ENCODE peak calls at places on chromosomes 5 and 9, in seven cellular contexts. One of them, this sample, is unnamed. For H3K9me3, the result is how much of the 10 kb centered on the place peaks cover.

GRCh38 chr9:70013598-70014196 is 30.0 kb upstream of the MAMDC2 start:
- DNase-seq in suprapubic skin: no peak
- DNase-seq in sigmoid colon: peak
- DNase-seq in stomach: no peak
- DNase-seq in breast epithelium: no peak
- DNase-seq in endothelial cell of umbilical vein: peak
- DNase-seq in upper lobe of left lung: no peak
- DNase-seq in this sample: no peak

GRCh38 chr5:96283589-96283988 is 149.5 kb downstream of the PCSK1 start:
- DNase-seq in suprapubic skin: no peak
- DNase-seq in sigmoid colon: no peak
- DNase-seq in stomach: no peak
- DNase-seq in breast epithelium: no peak
- DNase-seq in endothelial cell of umbilical vein: no peak
- DNase-seq in upper lobe of left lung: no peak
- DNase-seq in this sample: no peak

GRCh38 chr5:20446121-20446520 is 458.1 kb upstream of the CDH18 start:
- DNase-seq in suprapubic skin: no peak
- DNase-seq in sigmoid colon: no peak
- DNase-seq in stomach: no peak
- DNase-seq in breast epithelium: no peak
- DNase-seq in endothelial cell of umbilical vein: no peak
- DNase-seq in upper lobe of left lung: no peak
- DNase-seq in this sample: no peak

GRCh38 chr5:96868603-96869371 is 7.5 kb upstream of the ERAP2 start:
- DNase-seq in suprapubic skin: no peak
- DNase-seq in sigmoid colon: no peak
- DNase-seq in stomach: no peak
- DNase-seq in breast epithelium: no peak
- DNase-seq in endothelial cell of umbilical vein: peak
- DNase-seq in upper lobe of left lung: no peak
- DNase-seq in this sample: no peak

GRCh38 chr5:176446884-176447537 is 1.2 kb upstream of the FAF2 start:
- DNase-seq in suprapubic skin: peak
- DNase-seq in sigmoid colon: peak
- DNase-seq in stomach: no peak
- DNase-seq in breast epithelium: no peak
- DNase-seq in endothelial cell of umbilical vein: peak
- DNase-seq in upper lobe of left lung: peak
- DNase-seq in this sample: no peak

GRCh38 chr5:131521252-131521651 is 113.8 kb downstream of the RAPGEF6 start:
- DNase-seq in suprapubic skin: no peak
- DNase-seq in sigmoid colon: no peak
- DNase-seq in stomach: no peak
- DNase-seq in breast epithelium: no peak
- DNase-seq in endothelial cell of umbilical vein: no peak
- DNase-seq in upper lobe of left lung: no peak
- DNase-seq in this sample: no peak

GRCh38 chr5:5470933-5471332 is 48.5 kb downstream of the ICE1 start:
- DNase-seq in suprapubic skin: no peak
- DNase-seq in sigmoid colon: no peak
- DNase-seq in stomach: no peak
- DNase-seq in breast epithelium: no peak
- DNase-seq in endothelial cell of umbilical vein: no peak
- DNase-seq in upper lobe of left lung: no peak
- DNase-seq in this sample: no peak

GRCh38 chr9:82882744-82883143 is 180.2 kb downstream of the RASEF start:
- DNase-seq in suprapubic skin: no peak
- DNase-seq in sigmoid colon: no peak
- DNase-seq in stomach: no peak
- DNase-seq in breast epithelium: no peak
- DNase-seq in endothelial cell of umbilical vein: peak
- DNase-seq in upper lobe of left lung: no peak
- DNase-seq in this sample: no peak

GRCh38 chr9:132877818-132878694 is at the start of gene AK8:
- DNase-seq in suprapubic skin: peak
- DNase-seq in sigmoid colon: peak
- DNase-seq in stomach: peak
- DNase-seq in breast epithelium: peak
- DNase-seq in endothelial cell of umbilical vein: peak
- DNase-seq in upper lobe of left lung: peak
- DNase-seq in this sample: no peak

GRCh38 chr9:20566401-20566800 is 55.9 kb downstream of the MLLT3 start:
- DNase-seq in suprapubic skin: no peak
- DNase-seq in sigmoid colon: no peak
- DNase-seq in stomach: no peak
- DNase-seq in breast epithelium: no peak
- DNase-seq in endothelial cell of umbilical vein: no peak
- DNase-seq in upper lobe of left lung: no peak
- DNase-seq in this sample: no peak

GRCh38 chr9:34559616-34560546 is 29.6 kb downstream of the CNTFR start:
- DNase-seq in suprapubic skin: no peak
- DNase-seq in sigmoid colon: no peak
- DNase-seq in stomach: peak
- DNase-seq in breast epithelium: no peak
- DNase-seq in endothelial cell of umbilical vein: peak
- DNase-seq in upper lobe of left lung: peak
- DNase-seq in this sample: no peak

GRCh38 chr5:110784901-110785300 is 46.1 kb downstream of the SLC25A46 start:
- DNase-seq in suprapubic skin: no peak
- DNase-seq in sigmoid colon: no peak
- DNase-seq in stomach: no peak
- DNase-seq in breast epithelium: no peak
- DNase-seq in endothelial cell of umbilical vein: no peak
- DNase-seq in upper lobe of left lung: no peak
- DNase-seq in this sample: no peak

GRCh38 chr5:150239099-150239793 is 49.4 kb downstream of the SLC6A7 start:
- DNase-seq in suprapubic skin: no peak
- DNase-seq in sigmoid colon: no peak
- DNase-seq in stomach: no peak
- DNase-seq in breast epithelium: no peak
- DNase-seq in endothelial cell of umbilical vein: no peak
- DNase-seq in upper lobe of left lung: no peak
- DNase-seq in this sample: no peak

GRCh38 chr5:57441557-57441956 is 41.1 kb downstream of the ACTBL2 start:
- DNase-seq in suprapubic skin: no peak
- DNase-seq in sigmoid colon: no peak
- DNase-seq in stomach: no peak
- DNase-seq in breast epithelium: no peak
- DNase-seq in endothelial cell of umbilical vein: peak
- DNase-seq in upper lobe of left lung: no peak
- DNase-seq in this sample: peak

GRCh38 chr9:107751522-107752235 is 262.1 kb upstream of the KLF4 start:
- DNase-seq in suprapubic skin: no peak
- DNase-seq in sigmoid colon: no peak
- DNase-seq in stomach: peak
- DNase-seq in breast epithelium: no peak
- DNase-seq in endothelial cell of umbilical vein: peak
- DNase-seq in upper lobe of left lung: no peak
- DNase-seq in this sample: no peak

GRCh38 chr5:163252951-163253350 is 184.4 kb upstream of the CCNG1 start:
- DNase-seq in suprapubic skin: no peak
- DNase-seq in sigmoid colon: no peak
- DNase-seq in stomach: no peak
- DNase-seq in breast epithelium: no peak
- DNase-seq in endothelial cell of umbilical vein: no peak
- DNase-seq in upper lobe of left lung: no peak
- DNase-seq in this sample: no peak

GRCh38 chr9:91302831-91303230 is 58.9 kb downstream of the AUH start:
- DNase-seq in suprapubic skin: no peak
- DNase-seq in sigmoid colon: no peak
- DNase-seq in stomach: no peak
- DNase-seq in breast epithelium: no peak
- DNase-seq in endothelial cell of umbilical vein: peak
- DNase-seq in upper lobe of left lung: no peak
- DNase-seq in this sample: no peak

GRCh38 chr5:84885479-84886258 is 501.0 kb upstream of the EDIL3 start:
- DNase-seq in suprapubic skin: no peak
- DNase-seq in sigmoid colon: no peak
- DNase-seq in stomach: no peak
- DNase-seq in breast epithelium: no peak
- DNase-seq in endothelial cell of umbilical vein: no peak
- DNase-seq in upper lobe of left lung: no peak
- DNase-seq in this sample: no peak

GRCh38 chr9:126395439-126396212 is 69.0 kb downstream of the MVB12B start:
- DNase-seq in suprapubic skin: no peak
- DNase-seq in sigmoid colon: no peak
- DNase-seq in stomach: no peak
- DNase-seq in breast epithelium: no peak
- DNase-seq in endothelial cell of umbilical vein: peak
- DNase-seq in upper lobe of left lung: no peak
- DNase-seq in this sample: no peak

GRCh38 chr5:81604193-81604592 is 146.7 kb downstream of the SSBP2 start:
- DNase-seq in suprapubic skin: no peak
- DNase-seq in sigmoid colon: no peak
- DNase-seq in stomach: no peak
- DNase-seq in breast epithelium: no peak
- DNase-seq in endothelial cell of umbilical vein: no peak
- DNase-seq in upper lobe of left lung: no peak
- DNase-seq in this sample: no peak

GRCh38 chr5:110663525-110663924 is 62.9 kb downstream of the TMEM232 start:
- DNase-seq in suprapubic skin: no peak
- DNase-seq in sigmoid colon: no peak
- DNase-seq in stomach: no peak
- DNase-seq in breast epithelium: no peak
- DNase-seq in endothelial cell of umbilical vein: no peak
- DNase-seq in upper lobe of left lung: no peak
- DNase-seq in this sample: no peak

GRCh38 chr5:154158379-154158738 is 32.2 kb upstream of the GALNT10 start:
- DNase-seq in suprapubic skin: no peak
- DNase-seq in sigmoid colon: no peak
- DNase-seq in stomach: no peak
- DNase-seq in breast epithelium: no peak
- DNase-seq in endothelial cell of umbilical vein: no peak
- DNase-seq in upper lobe of left lung: no peak
- DNase-seq in this sample: no peak

GRCh38 chr9:78028926-78029325 is 2.7 kb downstream of the GNAQ start:
- DNase-seq in suprapubic skin: no peak
- DNase-seq in sigmoid colon: no peak
- DNase-seq in stomach: no peak
- DNase-seq in breast epithelium: no peak
- DNase-seq in endothelial cell of umbilical vein: peak
- DNase-seq in upper lobe of left lung: no peak
- DNase-seq in this sample: no peak

GRCh38 chr9:128026255-128027165 is 40.6 kb downstream of the NAIF1 start:
- DNase-seq in suprapubic skin: no peak
- DNase-seq in sigmoid colon: no peak
- DNase-seq in stomach: peak
- DNase-seq in breast epithelium: no peak
- DNase-seq in endothelial cell of umbilical vein: peak
- DNase-seq in upper lobe of left lung: no peak
- DNase-seq in this sample: no peak

GRCh38 chr5:128927644-128928043 is 37.6 kb upstream of the SLC27A6 start:
- DNase-seq in suprapubic skin: no peak
- DNase-seq in sigmoid colon: no peak
- DNase-seq in stomach: no peak
- DNase-seq in breast epithelium: no peak
- DNase-seq in endothelial cell of umbilical vein: peak
- DNase-seq in upper lobe of left lung: no peak
- DNase-seq in this sample: no peak

GRCh38 chr9:86193088-86193487 is 66.4 kb downstream of the C9orf153 start:
- DNase-seq in suprapubic skin: no peak
- DNase-seq in sigmoid colon: no peak
- DNase-seq in stomach: no peak
- DNase-seq in breast epithelium: no peak
- DNase-seq in endothelial cell of umbilical vein: no peak
- DNase-seq in upper lobe of left lung: no peak
- DNase-seq in this sample: no peak

GRCh38 chr5:139105621-139106071 is 92.5 kb downstream of the SIL1 start:
- DNase-seq in suprapubic skin: no peak
- DNase-seq in sigmoid colon: no peak
- DNase-seq in stomach: no peak
- DNase-seq in breast epithelium: no peak
- DNase-seq in endothelial cell of umbilical vein: no peak
- DNase-seq in upper lobe of left lung: peak
- DNase-seq in this sample: no peak
- TF ChIP-seq POLR2AphosphoS5 in suprapubic skin: no peak
- TF ChIP-seq POLR2AphosphoS5 in sigmoid colon: no peak
- TF ChIP-seq POLR2AphosphoS5 in stomach: no peak
- TF ChIP-seq POLR2AphosphoS5 in breast epithelium: no peak
- TF ChIP-seq POLR2AphosphoS5 in endothelial cell of umbilical vein: no peak
- TF ChIP-seq POLR2AphosphoS5 in upper lobe of left lung: no peak
- TF ChIP-seq POLR2AphosphoS5 in this sample: no peak

DNA sequence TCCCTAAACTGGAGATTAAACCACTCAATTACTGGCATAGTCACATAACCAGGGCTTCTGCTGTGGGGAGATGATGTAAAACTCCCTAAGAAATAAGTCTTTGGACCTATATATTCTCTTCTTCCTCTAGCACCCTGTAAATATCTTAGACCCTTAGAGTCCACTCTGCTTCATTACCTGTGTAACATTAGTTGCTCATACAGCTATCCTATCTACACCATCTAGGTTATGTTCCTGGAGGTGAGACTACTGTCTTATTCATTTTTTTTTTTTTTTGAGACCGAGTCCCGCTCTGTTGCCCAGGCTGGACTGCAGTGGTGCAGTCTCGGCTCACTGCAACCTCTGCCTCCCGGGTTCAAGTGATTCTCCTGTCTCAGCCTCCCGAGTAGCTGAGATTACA is 9.6 kb upstream of the TICAM2 start:
- DNase-seq in suprapubic skin: no peak
- DNase-seq in sigmoid colon: no peak
- DNase-seq in stomach: no peak
- DNase-seq in breast epithelium: no peak
- DNase-seq in endothelial cell of umbilical vein: no peak
- DNase-seq in upper lobe of left lung: no peak
- DNase-seq in this sample: no peak
- H3K9me3 ChIP-seq in suprapubic skin: under half
- H3K9me3 ChIP-seq in sigmoid colon: under half
- H3K9me3 ChIP-seq in stomach: under half
- H3K9me3 ChIP-seq in breast epithelium: under half
- H3K9me3 ChIP-seq in endothelial cell of umbilical vein: under half
- H3K9me3 ChIP-seq in upper lobe of left lung: under half
- H3K9me3 ChIP-seq in this sample: under half

GRCh38 chr9:129972816-129973215 is 70.2 kb downstream of the FNBP1 start:
- DNase-seq in suprapubic skin: no peak
- DNase-seq in sigmoid colon: peak
- DNase-seq in stomach: no peak
- DNase-seq in breast epithelium: no peak
- DNase-seq in endothelial cell of umbilical vein: no peak
- DNase-seq in upper lobe of left lung: no peak
- DNase-seq in this sample: no peak

GRCh38 chr9:129962889-129963703 is 79.9 kb downstream of the FNBP1 start:
- DNase-seq in suprapubic skin: no peak
- DNase-seq in sigmoid colon: peak
- DNase-seq in stomach: peak
- DNase-seq in breast epithelium: no peak
- DNase-seq in endothelial cell of umbilical vein: peak
- DNase-seq in upper lobe of left lung: no peak
- DNase-seq in this sample: peak

GRCh38 chr9:129964901-129965734 is 77.9 kb downstream of the FNBP1 start:
- DNase-seq in suprapubic skin: no peak
- DNase-seq in sigmoid colon: peak
- DNase-seq in stomach: no peak
- DNase-seq in breast epithelium: no peak
- DNase-seq in endothelial cell of umbilical vein: peak
- DNase-seq in upper lobe of left lung: no peak
- DNase-seq in this sample: peak

GRCh38 chr9:129968690-129969485 is 74.1 kb downstream of the FNBP1 start:
- DNase-seq in suprapubic skin: no peak
- DNase-seq in sigmoid colon: peak
- DNase-seq in stomach: no peak
- DNase-seq in breast epithelium: no peak
- DNase-seq in endothelial cell of umbilical vein: peak
- DNase-seq in upper lobe of left lung: no peak
- DNase-seq in this sample: peak
- TF ChIP-seq POLR2AphosphoS5 in suprapubic skin: no peak
- TF ChIP-seq POLR2AphosphoS5 in sigmoid colon: peak
- TF ChIP-seq POLR2AphosphoS5 in stomach: peak
- TF ChIP-seq POLR2AphosphoS5 in breast epithelium: no peak
- TF ChIP-seq POLR2AphosphoS5 in endothelial cell of umbilical vein: no peak
- TF ChIP-seq POLR2AphosphoS5 in upper lobe of left lung: no peak
- TF ChIP-seq POLR2AphosphoS5 in this sample: peak

GRCh38 chr9:38724749-38725148 is 4.8 kb upstream of the FAM240B start:
- DNase-seq in suprapubic skin: no peak
- DNase-seq in sigmoid colon: no peak
- DNase-seq in stomach: no peak
- DNase-seq in breast epithelium: no peak
- DNase-seq in endothelial cell of umbilical vein: no peak
- DNase-seq in upper lobe of left lung: no peak
- DNase-seq in this sample: no peak
- H3K9me3 ChIP-seq in suprapubic skin: under half
- H3K9me3 ChIP-seq in sigmoid colon: under half
- H3K9me3 ChIP-seq in stomach: under half
- H3K9me3 ChIP-seq in breast epithelium: under half
- H3K9me3 ChIP-seq in endothelial cell of umbilical vein: under half
- H3K9me3 ChIP-seq in upper lobe of left lung: under half
- H3K9me3 ChIP-seq in this sample: under half